ENCODE peak calls at places on chromosomes 4 and X, in ten cellular contexts. Q is ovary; X is spleen; F is colonic mucosa; Y is mesendoderm; S is CD4-positive, alpha-beta memory T cell; G is heart right ventricle; J is sigmoid colon; O is cardiac muscle cell; B is heart left ventricle. H is an unnamed sample.

GRCh38 chrX:31266172-31267076 is 194.6 kb upstream of the FTHL17 start:
- DNase-seq in G (peak; percentile 49), S (no peak), F (peak; percentile 60), O (peak; percentile 72), Y (peak; percentile 39), X (peak; percentile 79), Q (peak; percentile 62), B (peak; percentile 50), J (peak; percentile 75), H (peak; percentile 35)

GRCh38 chr4:27003602-27004238 is 143.1 kb downstream of the STIM2 start:
- DNase-seq in Y (no peak), Q (no peak), G (no peak), X (no peak), O (no peak), F (no peak), S (peak; percentile 11), B (no peak), J (no peak), H (no peak)

GRCh38 chr4:1179976-1180375 is 7.6 kb upstream of the SPON2 start:
- DNase-seq in Y (no peak), S (no peak), O (no peak), J (no peak), G (no peak), X (no peak), B (no peak), Q (no peak), F (no peak), H (no peak)

GRCh38 chr4:24266951-24267577 is 317.3 kb downstream of the DHX15 start:
- DNase-seq in Y (peak; percentile 89), G (no peak), X (no peak), J (no peak), S (no peak), O (no peak), Q (no peak), B (no peak), F (no peak), H (no peak)

GRCh38 chr4:99301376-99302164 is 10.8 kb upstream of the ADH1A start:
- DNase-seq in F (no peak), X (no peak), Q (no peak), B (no peak), G (no peak), S (no peak), Y (no peak), J (no peak), O (no peak), H (no peak)

GRCh38 chrX:10235851-10236250 is 79.1 kb downstream of the CLCN4 start:
- DNase-seq in F (no peak), J (no peak), Q (no peak), B (no peak), Y (no peak), O (no peak), G (no peak), X (no peak), S (no peak), H (no peak)

GRCh38 chr4:114028071-114028470 is 48.6 kb upstream of the ARSJ start:
- DNase-seq in Q (no peak), S (no peak), X (no peak), F (no peak), G (no peak), J (no peak), O (no peak), Y (no peak), B (no peak), H (peak; percentile 76)

GRCh38 chrX:126165721-126166401 is at the start of gene DCAF12L2:
- DNase-seq in S (no peak), J (peak; percentile 57), F (no peak), Q (peak; percentile 32), O (peak; percentile 28), B (no peak), G (no peak), Y (peak; percentile 45), X (peak; percentile 70), H (no peak)

GRCh38 chr4:174340714-174341113 is 57.0 kb downstream of the CEP44 start:
- DNase-seq in S (no peak), G (no peak), B (no peak), Q (no peak), F (no peak), J (no peak), O (no peak), Y (no peak), X (no peak), H (no peak)

GRCh38 chr4:84753318-84753972 is 170.5 kb downstream of the CDS1 start:
- DNase-seq in S (no peak), Q (no peak), O (no peak), J (no peak), X (no peak), Y (no peak), G (no peak), F (no peak), B (no peak), H (no peak)

GRCh38 chr4:87633239-87633638 is 16.8 kb upstream of the DMP1 start:
- DNase-seq in G (peak; percentile 8), O (peak; percentile 29), X (no peak), B (no peak), S (no peak), Y (no peak), F (no peak), J (no peak), Q (no peak), H (no peak)

GRCh38 chrX:106608016-106608415 is 3.8 kb upstream of the RADX start:
- DNase-seq in B (no peak), X (no peak), G (no peak), Y (peak; percentile 70), F (no peak), S (peak; percentile 65), O (no peak), Q (no peak), J (no peak), H (no peak)

GRCh38 chr4:116055857-116056827 is 942.7 kb upstream of the NDST4 start:
- DNase-seq in J (no peak), S (no peak), O (no peak), Y (peak; percentile 12), B (no peak), G (no peak), X (no peak), Q (no peak), F (no peak), H (no peak)

GRCh38 chr4:6560416-6561172 is 14.4 kb upstream of the MAN2B2 start:
- DNase-seq in J (no peak), X (no peak), F (no peak), Y (no peak), Q (no peak), G (no peak), O (no peak), S (no peak), B (no peak), H (no peak)

GRCh38 chr4:6563935-6564645 is 10.9 kb upstream of the MAN2B2 start:
- DNase-seq in G (no peak), J (no peak), O (no peak), Y (no peak), X (no peak), S (no peak), Q (no peak), B (no peak), F (no peak), H (no peak)

GRCh38 chr4:6561706-6562371 is 13.2 kb upstream of the MAN2B2 start:
- DNase-seq in Q (no peak), X (no peak), F (no peak), J (no peak), O (no peak), G (no peak), Y (no peak), B (no peak), S (no peak), H (no peak)

GRCh38 chr4:6561173-6561516 is 13.8 kb upstream of the MAN2B2 start:
- DNase-seq in Y (no peak), Q (no peak), S (no peak), J (no peak), O (no peak), F (no peak), X (no peak), B (no peak), G (no peak), H (no peak)

GRCh38 chr4:6562931-6563901 is 11.8 kb upstream of the MAN2B2 start:
- DNase-seq in Y (peak; percentile 44), O (peak; percentile 40), Q (no peak), F (peak; percentile 31), J (no peak), B (no peak), G (no peak), S (no peak), X (no peak), H (no peak)
- H3K4me3 ChIP-seq in Y (no peak overlapping the region), O (peak overlapping the region; percentile 12), Q (peak overlapping the region; percentile 32), F (peak overlapping the region; percentile 15), J (no peak overlapping the region), B (peak overlapping the region; percentile 43), G (peak overlapping the region; percentile 17), S (no peak overlapping the region), X (peak overlapping the region; percentile 27), H (peak overlapping the region; percentile 44)

DNA sequence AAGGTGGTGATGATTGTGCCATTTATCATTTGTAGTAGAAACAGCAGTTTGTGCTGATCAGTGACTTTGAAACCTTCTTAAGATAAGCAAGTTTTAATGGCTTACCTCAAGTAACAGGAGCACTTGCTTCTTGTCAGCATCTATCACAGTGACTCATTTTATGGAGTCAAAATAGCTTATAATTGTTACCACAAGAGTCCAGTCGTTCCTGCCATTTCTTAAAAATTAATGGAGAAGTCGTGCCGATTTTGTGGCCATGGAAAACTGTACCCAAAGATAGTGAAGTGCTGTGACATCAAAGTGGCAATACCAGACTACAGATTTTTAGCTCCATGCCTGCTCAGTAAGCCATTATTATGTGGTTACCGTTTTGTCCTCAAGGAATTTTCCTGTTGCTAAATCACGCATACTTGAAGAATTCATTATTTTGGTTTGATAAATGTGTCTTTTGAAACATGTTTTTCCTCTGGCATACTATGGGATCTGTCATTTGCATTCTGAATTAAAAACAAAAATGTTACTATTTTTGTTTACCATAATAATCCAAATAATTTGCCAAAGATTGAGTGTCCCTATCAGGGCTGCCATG is 129.9 kb downstream of the CBR4 start:
- DNase-seq in Y (no peak), S (no peak), Q (no peak), G (no peak), J (no peak), X (no peak), B (no peak), F (no peak), O (no peak), H (peak; percentile 53)
- H3K27ac ChIP-seq in Y (no peak overlapping the region), S (no peak overlapping the region), Q (no peak overlapping the region), G (no peak overlapping the region), J (peak overlapping the region; percentile 80), X (peak overlapping the region; percentile 81), B (no peak overlapping the region), F (no peak overlapping the region), O (no peak overlapping the region), H (no peak overlapping the region)

DNA sequence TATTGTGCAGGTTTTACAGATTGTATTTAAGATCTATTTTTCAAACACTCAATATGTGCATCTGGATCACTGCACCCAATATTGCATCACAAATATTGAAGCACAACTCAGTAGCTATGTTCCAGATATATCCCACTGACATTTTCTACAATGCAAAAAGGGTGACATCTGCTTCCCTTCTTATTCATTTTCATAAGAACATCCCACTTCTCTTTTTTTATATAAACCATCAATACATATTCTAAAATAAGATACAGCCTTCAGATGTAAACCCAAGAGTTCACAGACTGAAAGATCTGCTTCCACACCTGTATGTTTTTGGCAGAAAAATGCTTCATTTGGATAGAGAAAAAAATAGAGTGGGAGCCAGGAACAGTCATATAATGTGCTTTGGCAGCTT is 815.7 kb upstream of the ADGRL3 start:
- DNase-seq in S (no peak), Q (no peak), Y (no peak), O (no peak), B (no peak), F (no peak), G (no peak), J (no peak), X (no peak), H (no peak)
- H3K4me3 ChIP-seq in S (no peak overlapping the region), Q (no peak overlapping the region), Y (no peak overlapping the region), O (no peak overlapping the region), B (no peak overlapping the region), F (no peak overlapping the region), G (no peak overlapping the region), J (no peak overlapping the region), X (no peak overlapping the region), H (no peak overlapping the region)

GRCh38 chr4:141119071-141119470 is 14.2 kb downstream of the RNF150 start:
- DNase-seq in F (no peak), Y (no peak), O (no peak), J (no peak), X (no peak), Q (no peak), S (no peak), B (no peak), G (no peak), H (no peak)
- H3K27ac ChIP-seq in F (no peak overlapping the region), Y (no peak overlapping the region), O (no peak overlapping the region), J (no peak overlapping the region), X (no peak overlapping the region), Q (no peak overlapping the region), S (no peak overlapping the region), B (no peak overlapping the region), G (no peak overlapping the region), H (no peak overlapping the region)